ENCODE peak calls at places on chromosomes 16 and 17, in seven cellular contexts. V is psoas muscle, G is ovary, H is A549, S is neural progenitor cell, C is heart left ventricle, N is MM.1S. M is an unnamed sample.

GRCh38 chr17:57215317-57215716 is 41.0 kb upstream of the MSI2 start:
- DNase-seq in V (no peak), G (no peak), H (no peak), S (no peak), C (no peak), N (no peak), M (no peak)

GRCh38 chr16:28478511-28479180 is 6.5 kb upstream of the NPIPB7 start:
- DNase-seq in V (no peak), G (no peak), H (no peak), S (no peak), C (no peak), N (no peak), M (no peak)

GRCh38 chr17:34726536-34727384 is 147.4 kb downstream of the TMEM132E start:
- DNase-seq in V (no peak), G (no peak), H (no peak), S (no peak), C (no peak), N (no peak), M (peak)

GRCh38 chr16:56401482-56401881 is 23.9 kb downstream of the AMFR start:
- DNase-seq in V (peak), G (no peak), H (peak), S (peak), C (no peak), N (no peak), M (no peak)

GRCh38 chr16:11612110-11612981 is 25.6 kb upstream of the LITAF start:
- DNase-seq in V (no peak), G (no peak), H (peak), S (no peak), C (no peak), N (peak), M (no peak)

GRCh38 chr17:41967921-41968578 is 1.5 kb downstream of the CNP start:
- DNase-seq in V (peak), G (peak), H (no peak), S (peak), C (no peak), N (no peak), M (no peak)

GRCh38 chr16:5678371-5678770 is 580.8 kb upstream of the EEF2KMT start:
- DNase-seq in V (no peak), G (no peak), H (no peak), S (peak), C (no peak), N (peak), M (no peak)

GRCh38 chr16:84177740-84178070 is 9.2 kb downstream of the TAF1C start:
- DNase-seq in V (no peak), G (no peak), H (no peak), S (no peak), C (no peak), N (no peak), M (no peak)

GRCh38 chr17:82866521-82867214 is 26.8 kb upstream of the ZNF750 start:
- DNase-seq in V (peak), G (no peak), H (no peak), S (peak), C (no peak), N (no peak), M (no peak)

GRCh38 chr17:19445105-19445504 is 34.1 kb downstream of the RNF112 start:
- DNase-seq in V (no peak), G (no peak), H (no peak), S (no peak), C (no peak), N (no peak), M (no peak)

GRCh38 chr17:59353106-59353854 is 21.8 kb downstream of the YPEL2 start:
- DNase-seq in V (no peak), G (no peak), H (no peak), S (no peak), C (no peak), N (no peak), M (no peak)

DNA sequence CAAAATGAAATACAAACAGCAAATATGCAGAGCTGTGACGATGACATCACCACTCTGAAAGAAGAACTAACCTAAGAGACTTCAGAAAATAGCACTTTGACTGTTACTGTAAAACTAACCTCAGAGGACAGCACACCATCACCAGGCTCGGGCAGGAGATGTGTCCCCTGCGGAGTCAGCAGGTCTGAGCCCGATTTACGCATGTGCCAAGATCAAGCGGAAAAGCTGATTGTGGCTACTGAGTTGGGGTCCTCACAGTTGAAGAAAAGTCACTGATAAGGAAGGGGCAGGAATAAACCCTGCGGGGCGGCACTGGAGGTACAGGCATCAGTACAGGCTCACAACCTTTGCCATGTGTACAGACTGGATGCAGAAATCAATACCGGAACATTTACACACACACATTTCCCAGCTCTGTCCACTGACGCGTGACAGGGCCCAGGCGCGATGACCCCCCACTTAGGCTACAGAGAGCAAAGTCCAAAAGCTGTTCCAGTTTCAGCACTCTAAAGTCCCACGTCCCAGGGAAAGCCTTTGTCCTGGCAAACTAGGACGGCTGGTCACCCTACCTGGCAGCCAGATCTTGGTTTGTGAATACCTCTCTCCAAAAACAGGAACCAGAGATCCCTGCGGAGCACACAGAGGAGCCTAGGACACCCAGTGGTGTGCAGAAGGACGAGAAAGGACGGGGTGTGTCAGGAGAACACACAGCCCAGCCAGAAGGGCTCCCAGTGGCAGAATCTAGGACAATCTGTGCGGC is 21.5 kb downstream of the TRAP1 start:
- DNase-seq in V (peak), G (no peak), H (no peak), S (no peak), C (no peak), N (no peak), M (no peak)
- H3K4me3 ChIP-seq in V (peak), G (no peak), H (no peak), S (no peak), C (no peak), N (no peak), M (no peak)

DNA sequence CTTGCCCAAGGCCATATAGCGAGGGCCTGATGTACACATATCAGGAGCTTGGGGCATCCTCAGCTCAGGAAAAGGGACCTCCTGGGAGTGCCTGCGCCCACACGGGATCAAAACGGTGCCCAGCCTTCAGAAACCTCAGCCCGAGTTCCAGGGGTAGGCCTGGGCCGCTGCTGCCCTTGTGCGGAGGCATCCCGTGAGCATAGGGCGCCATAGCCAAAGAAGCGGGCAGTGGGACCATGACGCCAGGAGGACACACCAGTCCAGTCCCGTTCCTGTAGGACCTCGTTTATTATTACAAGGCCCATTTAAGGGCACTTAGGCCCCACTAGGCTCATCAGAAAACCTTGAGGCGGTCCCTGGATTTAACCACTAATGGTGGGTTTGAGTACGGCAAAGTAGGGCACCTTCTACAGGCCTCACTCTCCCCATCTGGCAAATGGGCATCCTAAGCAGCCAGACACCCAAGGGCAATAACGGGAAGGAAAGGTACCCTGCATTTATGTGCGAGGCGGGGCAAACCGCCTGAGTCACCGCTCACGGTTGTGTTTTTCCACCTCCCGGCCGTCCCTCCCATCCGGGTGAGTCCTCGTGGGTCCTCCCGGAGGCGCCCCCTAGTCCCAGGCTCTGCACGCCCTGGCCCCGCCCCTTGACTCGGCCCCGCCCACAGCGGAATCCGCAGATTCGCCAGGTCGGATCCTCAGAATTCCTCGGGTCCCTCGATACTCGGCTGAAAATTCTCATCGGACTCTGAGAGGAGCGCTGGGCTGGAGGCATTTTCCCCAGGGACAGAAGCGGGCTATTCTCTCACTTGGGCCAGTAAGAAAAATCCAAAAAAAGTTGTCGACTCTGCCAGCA is 726 bp upstream of the SETD1A start:
- DNase-seq in V (peak), G (peak), H (peak), S (peak), C (peak), N (peak), M (peak)
- TF ChIP-seq CTCF in V (peak), G (peak), H (peak), S (peak), C (no peak), N (peak), M (no peak)

GRCh38 chr16:85278851-85279250 is 166.6 kb upstream of the CIBAR2 start:
- DNase-seq in V (no peak), G (no peak), H (no peak), S (no peak), C (no peak), N (no peak), M (no peak)
- H3K27ac ChIP-seq in V (peak), G (no peak), H (no peak), S (no peak), C (no peak), N (no peak), M (no peak)

GRCh38 chr16:49528564-49529150 is 155.1 kb downstream of the C16orf78 start:
- DNase-seq in V (peak), G (no peak), H (no peak), S (no peak), C (no peak), N (no peak), M (no peak)
- H3K4me3 ChIP-seq in V (peak), G (peak), H (no peak), S (no peak), C (peak), N (no peak), M (peak)